ENCODE peak calls at places on chromosome 22, in six cellular contexts. I is activated T-helper 1 cell treated with anti-CD3 and anti-CD28 coated beads, Interleukin-12 subunit alpha, Interleukin-12 subunit beta, Interleukin-2, Interleukin-4 antibody, amounts not matched to agents 30 ng/mL and 10 ng/mL and 1 ng/mL, durations not matched to agents 14 hours and 24 hours and 36 hours; N is GM04504; W is HCEC 1CT; U is HEK293T; P is T-helper 2 cell treated with Interferon-gamma antibody and Interleukin-4, amounts not matched to agents 5 μg/mL and 100 μg/mL, for 36 hours. Q is an unnamed sample.
A peak's percentile ranks its signal among the peaks of the same experiment; 100 is the strongest.

GRCh38 chr22:26615149-26615548 is 2.7 kb downstream of the CRYBB1 start:
- DNase-seq in I (no peak), N (no peak), W (no peak), U (no peak), P (no peak), Q (no peak)

GRCh38 chr22:29269731-29270474 is 1.8 kb downstream of the EWSR1 start:
- DNase-seq in I (no peak), N (no peak), W (no peak), U (no peak), P (no peak), Q (no peak)

GRCh38 chr22:43257549-43257948 is 70.6 kb upstream of the TTLL12 start:
- DNase-seq in I (no peak), N (no peak), W (no peak), U (no peak), P (no peak), Q (no peak)

GRCh38 chr22:41367680-41368542 is 13.8 kb upstream of the TEF start:
- DNase-seq in I (no peak), N (peak; percentile 36), W (no peak), U (no peak), P (no peak), Q (no peak)

GRCh38 chr22:39214383-39215069 is 30.3 kb downstream of the PDGFB start:
- DNase-seq in I (no peak), N (no peak), W (peak; percentile 65), U (no peak), P (no peak), Q (no peak)

GRCh38 chr22:48943567-48944432 is 883.9 kb downstream of the BRD1 start:
- DNase-seq in I (no peak), N (no peak), W (no peak), U (peak; percentile 31), P (no peak), Q (no peak)

GRCh38 chr22:25170426-25170980 is 29.2 kb upstream of the CRYBB3 start:
- DNase-seq in I (no peak), N (no peak), W (no peak), U (no peak), P (no peak), Q (no peak)

GRCh38 chr22:25402501-25403283 is 161.8 kb upstream of the GRK3 start:
- DNase-seq in I (no peak), N (no peak), W (peak; percentile 42), U (no peak), P (no peak), Q (no peak)

GRCh38 chr22:42548597-42549328 is 5.0 kb upstream of the SERHL2 start:
- DNase-seq in I (no peak), N (no peak), W (no peak), U (no peak), P (no peak), Q (no peak)

GRCh38 chr22:30941363-30941740 is 27.2 kb downstream of the MORC2 start:
- DNase-seq in I (no peak), N (no peak), W (no peak), U (no peak), P (no peak), Q (no peak)

GRCh38 chr22:50399751-50400331 is 56.7 kb downstream of the PPP6R2 start:
- DNase-seq in I (no peak), N (peak; percentile 12), W (peak; percentile 19), U (peak; percentile 54), P (peak; percentile 13), Q (peak; percentile 29)

GRCh38 chr22:35258144-35258988 is 1.1 kb downstream of the HMGXB4 start:
- DNase-seq in I (no peak), N (no peak), W (no peak), U (peak; percentile 45), P (no peak), Q (no peak)

Q was measured in GDM1.